ENCODE peak calls at places on chromosomes 2 and 18, in eight cellular contexts. U is endothelial cell of umbilical vein, C is suprapubic skin, H is sigmoid colon, L is HCT116, W is vagina, I is K562, F is HepG2. D is an unnamed sample.

GRCh38 chr2:15989559-15989958 is 49.2 kb downstream of the MYCN start:
- DNase-seq in U (no peak), C (no peak), H (no peak), L (no peak), W (no peak), I (no peak), F (no peak), D (no peak)

GRCh38 chr2:19944205-19944845 is 42.5 kb upstream of the TTC32 start:
- DNase-seq in U (no peak), C (no peak), H (no peak), L (no peak), W (no peak), I (no peak), F (no peak), D (no peak)

GRCh38 chr2:15732341-15733077 is 140.8 kb downstream of the DDX1 start:
- DNase-seq in U (no peak), C (no peak), H (no peak), L (no peak), W (no peak), I (no peak), F (no peak), D (peak; percentile 34)

GRCh38 chr2:213238753-213239591 is 45.3 kb upstream of the SPAG16 start:
- DNase-seq in U (peak; percentile 17), C (no peak), H (no peak), L (peak; percentile 36), W (no peak), I (no peak), F (peak; percentile 97), D (no peak)

GRCh38 chr2:49619804-49620203 is 465.5 kb upstream of the FSHR start:
- DNase-seq in U (no peak), C (no peak), H (no peak), L (no peak), W (no peak), I (no peak), F (peak; percentile 18), D (no peak)

GRCh38 chr18:52222211-52222610 is 117.8 kb upstream of the DCC start:
- DNase-seq in U (no peak), C (no peak), H (no peak), L (no peak), W (no peak), I (no peak), F (no peak), D (no peak)

GRCh38 chr2:96876036-96876810 is 6.3 kb upstream of the SEMA4C start:
- DNase-seq in U (no peak), C (no peak), H (no peak), L (no peak), W (no peak), I (no peak), F (no peak), D (no peak)

GRCh38 chr18:68840554-68841263 is 42.8 kb downstream of the CCDC102B start:
- DNase-seq in U (peak; percentile 95), C (no peak), H (peak; percentile 60), L (peak; percentile 23), W (no peak), I (no peak), F (peak; percentile 41), D (no peak)

GRCh38 chr18:68764016-68764415 is 33.9 kb upstream of the CCDC102B start:
- DNase-seq in U (peak; percentile 1), C (no peak), H (no peak), L (no peak), W (no peak), I (no peak), F (no peak), D (no peak)

GRCh38 chr2:232496508-232497373 is 9.1 kb upstream of the ECEL1 start:
- DNase-seq in U (no peak), C (no peak), H (no peak), L (no peak), W (no peak), I (no peak), F (no peak), D (no peak)

GRCh38 chr2:199452991-199453379 is 4.8 kb downstream of the SATB2 start:
- DNase-seq in U (no peak), C (no peak), H (no peak), L (no peak), W (no peak), I (no peak), F (no peak), D (no peak)

GRCh38 chr18:68288408-68288807 is 426.5 kb downstream of the TMX3 start:
- DNase-seq in U (no peak), C (no peak), H (no peak), L (no peak), W (no peak), I (no peak), F (no peak), D (no peak)

GRCh38 chr18:37742436-37742835 is 176.8 kb upstream of the CELF4 start:
- DNase-seq in U (no peak), C (no peak), H (no peak), L (no peak), W (no peak), I (no peak), F (no peak), D (no peak)

GRCh38 chr2:46364797-46365457 is 67.7 kb downstream of the EPAS1 start:
- DNase-seq in U (peak; percentile 70), C (no peak), H (no peak), L (peak; percentile 16), W (no peak), I (peak; percentile 75), F (peak; percentile 57), D (peak; percentile 49)

GRCh38 chr2:97675714-97676113 is 6.2 kb downstream of the C2orf92 start:
- DNase-seq in U (no peak), C (no peak), H (no peak), L (no peak), W (no peak), I (no peak), F (no peak), D (no peak)

GRCh38 chr2:182482511-182482910 is 55.7 kb upstream of the PDE1A start:
- DNase-seq in U (no peak), C (no peak), H (no peak), L (no peak), W (no peak), I (no peak), F (no peak), D (no peak)

GRCh38 chr18:44651453-44651852 is 29.2 kb upstream of the SETBP1 start:
- DNase-seq in U (peak; percentile 30), C (no peak), H (no peak), L (no peak), W (no peak), I (peak; percentile 7), F (no peak), D (no peak)

GRCh38 chr2:233034-233433 is 30.8 kb downstream of the SH3YL1 start:
- DNase-seq in U (no peak), C (no peak), H (no peak), L (no peak), W (no peak), I (no peak), F (no peak), D (no peak)

GRCh38 chr2:182167882-182168281 is 182.2 kb downstream of the PPP1R1C start:
- DNase-seq in U (no peak), C (no peak), H (no peak), L (no peak), W (no peak), I (no peak), F (no peak), D (no peak)

GRCh38 chr18:45621068-45621511 is 5.8 kb downstream of the SLC14A2 start:
- DNase-seq in U (peak; percentile 41), C (peak; percentile 73), H (no peak), L (peak; percentile 28), W (no peak), I (peak; percentile 69), F (peak; percentile 14), D (peak; percentile 53)

GRCh38 chr2:35508601-35509000 is 847.0 kb upstream of the CRIM1 start:
- DNase-seq in U (peak; percentile 53), C (no peak), H (no peak), L (no peak), W (no peak), I (no peak), F (no peak), D (no peak)

GRCh38 chr2:191927319-191927867 is 80.5 kb upstream of the CAVIN2 start:
- DNase-seq in U (peak; percentile 99), C (no peak), H (peak; percentile 84), L (peak; percentile 79), W (no peak), I (no peak), F (no peak), D (no peak)

GRCh38 chr2:119694994-119695521 is 16.1 kb downstream of the TMEM177 start:
- DNase-seq in U (peak; percentile 10), C (no peak), H (no peak), L (no peak), W (no peak), I (no peak), F (peak; percentile 66), D (no peak)

GRCh38 chr2:220014961-220015360 is 387.5 kb downstream of the SLC4A3 start:
- DNase-seq in U (no peak), C (no peak), H (no peak), L (no peak), W (no peak), I (no peak), F (no peak), D (no peak)

GRCh38 chr18:13611616-13612110 is 114.7 kb downstream of the FAM210A start:
- DNase-seq in U (peak; percentile 24), C (no peak), H (peak; percentile 74), L (no peak), W (no peak), I (no peak), F (no peak), D (no peak)

GRCh38 chr2:209121691-209122090 is 302.2 kb upstream of the MAP2 start:
- DNase-seq in U (no peak), C (no peak), H (no peak), L (no peak), W (no peak), I (no peak), F (no peak), D (no peak)

GRCh38 chr2:29281585-29281984 is 166.4 kb downstream of the CLIP4 start:
- DNase-seq in U (no peak), C (no peak), H (peak; percentile 73), L (no peak), W (no peak), I (no peak), F (no peak), D (no peak)

GRCh38 chr2:105582952-105583660 is 161.6 kb upstream of the NCK2 start:
- DNase-seq in U (no peak), C (no peak), H (no peak), L (no peak), W (no peak), I (no peak), F (peak; percentile 70), D (no peak)
- TF ChIP-seq POLR2A in U (no peak), C (no peak), H (no peak), L (no peak), W (no peak), I (no peak), F (no peak), D (no peak)

GRCh38 chr2:88809216-88809615 is 117.7 kb downstream of the RPIA start:
- DNase-seq in U (no peak), C (no peak), H (no peak), L (no peak), W (no peak), I (no peak), F (no peak), D (no peak)
- TF ChIP-seq POLR2AphosphoS5 in U (no peak), C (no peak), H (no peak), L (no peak), W (no peak), I (no peak), F (no peak), D (no peak)

GRCh38 chr2:177165103-177165583 is 47.5 kb upstream of the HNRNPA3 start:
- DNase-seq in U (peak; percentile 72), C (no peak), H (peak; percentile 76), L (no peak), W (no peak), I (no peak), F (no peak), D (no peak)
- TF ChIP-seq POLR2A in U (no peak), C (no peak), H (no peak), L (no peak), W (no peak), I (no peak), F (peak; percentile 15), D (no peak)

GRCh38 chr2:38095996-38096861 is 20.3 kb upstream of the CYP1B1 start:
- DNase-seq in U (no peak), C (no peak), H (no peak), L (no peak), W (no peak), I (no peak), F (no peak), D (peak; percentile 30)
- TF ChIP-seq POLR2AphosphoS5 in U (no peak), C (peak; percentile 76), H (no peak), L (no peak), W (peak; percentile 72), I (no peak), F (no peak), D (no peak)